ENCODE peak calls at places on chromosomes 12 and 14, in six cellular contexts. B is choroid plexus epithelial cell, R is epithelial cell of esophagus, C is SK-N-SH, H is AG09309, P is A549. T is an unnamed sample.

GRCh38 chr12:3204716-3205617 is 127.8 kb downstream of the TSPAN9 start:
- DNase-seq in C (peak; percentile 86), H (no peak), R (no peak), B (no peak), P (no peak), T (no peak)

GRCh38 chr12:54222609-54223008 is 33.8 kb upstream of the SMUG1 start:
- DNase-seq in P (no peak), H (peak; percentile 92), C (no peak), R (peak; percentile 75), B (peak; percentile 88), T (no peak)

GRCh38 chr14:65732112-65732511 is 319.6 kb downstream of the FUT8 start:
- DNase-seq in B (peak; percentile 11), P (no peak), C (no peak), R (no peak), H (no peak), T (no peak)

GRCh38 chr14:50855558-50855957 is 16.3 kb upstream of the ABHD12B start:
- DNase-seq in B (peak; percentile 62), C (no peak), P (peak; percentile 25), H (no peak), R (no peak), T (no peak)

GRCh38 chr12:31001581-31002360 is 71.9 kb upstream of the DDX11 start:
- DNase-seq in C (no peak), R (no peak), P (no peak), B (no peak), H (no peak), T (no peak)

GRCh38 chr12:1013618-1014489 is 22.8 kb downstream of the ERC1 start:
- DNase-seq in B (peak; percentile 91), C (no peak), R (peak; percentile 95), H (peak; percentile 32), P (peak; percentile 80), T (no peak)

GRCh38 chr12:19261773-19262172 is 132.2 kb downstream of the PLEKHA5 start:
- DNase-seq in H (no peak), B (no peak), P (no peak), C (no peak), R (no peak), T (no peak)

GRCh38 chr12:55736780-55737580 is 5.9 kb upstream of the GDF11 start:
- DNase-seq in C (peak; percentile 65), B (peak; percentile 84), P (peak; percentile 86), H (no peak), R (peak; percentile 84), T (peak; percentile 54)

GRCh38 chr14:53955671-53956426 is 776 bp downstream of the BMP4 start:
- DNase-seq in R (peak; percentile 27), P (peak; percentile 44), B (no peak), H (no peak), C (no peak), T (no peak)

GRCh38 chr12:64171715-64172114 is 50.4 kb downstream of the KICS2 start:
- DNase-seq in C (no peak), B (no peak), R (peak; percentile 72), H (no peak), P (no peak), T (no peak)

GRCh38 chr14:104239185-104239775 is 100.9 kb downstream of the KIF26A start:
- DNase-seq in B (no peak), R (no peak), P (no peak), H (no peak), C (no peak), T (no peak)

GRCh38 chr12:52175411-52176350 is 16.1 kb downstream of the KRT80 start:
- DNase-seq in B (peak; percentile 81), H (no peak), P (no peak), C (peak; percentile 68), R (peak; percentile 94), T (no peak)
- TF ChIP-seq CTCF in B (peak; percentile 63), H (no peak), P (no peak), C (no peak), R (peak; percentile 70), T (no peak)

GRCh38 chr12:129909051-129910020 is 5.5 kb upstream of the TMEM132D start:
- DNase-seq in H (no peak), B (no peak), C (no peak), P (no peak), R (no peak), T (no peak)

DNA sequence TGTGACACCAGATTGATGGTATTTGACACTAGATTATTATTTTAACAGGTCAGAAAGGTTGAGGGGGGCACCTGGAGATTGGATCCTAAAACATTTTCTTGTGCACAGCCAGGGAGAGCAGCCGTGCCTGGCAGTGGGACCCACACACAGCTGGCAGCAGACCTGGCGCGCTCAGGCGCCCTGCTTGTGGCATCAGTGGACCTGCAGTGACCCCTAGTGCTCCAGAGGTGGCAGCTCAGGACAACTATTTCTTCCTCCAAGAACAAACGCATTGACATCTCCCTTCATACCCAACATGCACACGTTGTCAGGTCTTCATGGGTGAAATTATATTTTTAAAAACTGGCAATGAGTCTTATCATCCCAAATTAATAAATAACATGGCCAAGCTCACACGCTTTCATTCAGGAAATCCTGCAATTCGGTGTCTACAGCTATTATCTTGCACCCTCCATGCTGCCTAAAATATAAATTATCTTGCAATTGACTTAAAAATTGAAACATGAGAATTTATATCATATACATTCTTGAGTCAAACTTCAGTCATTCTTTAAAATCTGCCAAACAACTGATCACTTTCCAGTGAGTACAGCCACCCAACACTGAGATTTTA is 7.7 kb upstream of the TMEM132D start:
- DNase-seq in B (peak; percentile 75), H (no peak), C (peak; percentile 80), R (peak; percentile 27), P (peak; percentile 59), T (no peak)
- TF ChIP-seq CTCF in B (peak; percentile 87), H (no peak), C (peak; percentile 29), R (peak; percentile 44), P (peak; percentile 55), T (no peak)

DNA sequence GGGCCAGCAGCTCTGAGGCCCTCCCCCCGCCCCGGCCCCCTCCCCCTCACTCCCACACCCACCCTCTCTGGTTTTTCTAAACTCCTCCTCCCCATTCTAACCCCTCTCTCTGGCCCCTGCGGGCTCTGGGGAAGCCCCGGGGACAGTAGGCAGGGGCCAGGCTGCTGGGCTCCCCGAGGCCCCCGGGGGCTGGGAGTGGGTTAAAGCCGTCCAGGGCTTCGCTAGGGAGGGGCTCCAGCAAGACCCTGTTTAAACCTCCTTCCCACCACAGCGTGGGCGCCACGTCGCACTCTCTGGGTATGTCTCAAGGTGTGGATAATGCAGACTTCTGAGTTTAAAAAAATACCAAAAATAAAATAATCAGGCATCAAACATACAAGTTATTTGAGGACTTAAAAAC is 51.4 kb downstream of the GALNT9 start:
- DNase-seq in H (no peak), B (no peak), R (no peak), P (no peak), C (no peak), T (no peak)
- TF ChIP-seq CTCF in H (no peak), B (no peak), R (no peak), P (no peak), C (no peak), T (no peak)

GRCh38 chr12:29427964-29428363 is 47.0 kb upstream of the ERGIC2 start:
- DNase-seq in B (peak; percentile 10), H (no peak), P (peak; percentile 9), C (peak; percentile 12), R (no peak), T (no peak)
- TF ChIP-seq CTCF in B (peak; percentile 18), H (peak; percentile 12), P (no peak), C (peak; percentile 17), R (peak; percentile 10), T (no peak)

GRCh38 chr14:103031956-103032355 is 25.4 kb downstream of the CDC42BPB start:
- DNase-seq in P (peak; percentile 54), R (peak; percentile 34), H (no peak), C (peak; percentile 64), B (no peak), T (no peak)
- TF ChIP-seq CTCF in P (peak; percentile 39), R (peak; percentile 27), H (peak; percentile 6), C (peak; percentile 23), B (no peak), T (no peak)

GRCh38 chr12:121209629-121210572 is at the start of gene P2RX4:
- DNase-seq in B (peak; percentile 71), R (peak; percentile 75), C (peak; percentile 97), P (peak; percentile 88), H (peak; percentile 11), T (peak; percentile 33)
- TF ChIP-seq CTCF in B (no peak), R (no peak), C (peak; percentile 46), P (peak; percentile 62), H (no peak), T (no peak)

DNA sequence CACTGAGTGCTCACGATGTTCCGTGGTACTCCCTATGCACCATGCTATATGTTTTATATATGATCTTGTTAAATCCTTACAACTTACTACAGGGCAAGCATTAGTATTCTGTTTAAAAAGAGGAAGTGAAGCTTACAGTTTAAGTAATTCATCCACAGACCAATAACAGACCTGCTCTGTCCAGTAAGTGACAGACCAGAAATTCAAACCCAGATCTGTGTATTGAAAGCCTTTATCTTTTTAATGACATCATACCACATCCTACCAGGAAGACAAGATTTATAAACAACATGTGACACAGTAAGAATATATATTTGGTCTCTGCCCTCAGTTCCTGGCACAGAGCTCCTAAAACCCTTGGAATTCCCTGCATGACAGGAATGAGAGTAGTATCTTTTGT is 206.5 kb downstream of the STXBP6 start:
- DNase-seq in H (no peak), B (no peak), C (no peak), P (no peak), R (no peak), T (no peak)
- TF ChIP-seq CTCF in H (no peak), B (no peak), C (no peak), P (no peak), R (no peak), T (no peak)

GRCh38 chr14:58832010-58832409 is 194.2 kb downstream of the DACT1 start:
- DNase-seq in H (no peak), R (peak; percentile 41), P (no peak), B (no peak), C (peak; percentile 75), T (no peak)
- TF ChIP-seq CTCF in H (no peak), R (no peak), P (no peak), B (no peak), C (no peak), T (no peak)

DNA sequence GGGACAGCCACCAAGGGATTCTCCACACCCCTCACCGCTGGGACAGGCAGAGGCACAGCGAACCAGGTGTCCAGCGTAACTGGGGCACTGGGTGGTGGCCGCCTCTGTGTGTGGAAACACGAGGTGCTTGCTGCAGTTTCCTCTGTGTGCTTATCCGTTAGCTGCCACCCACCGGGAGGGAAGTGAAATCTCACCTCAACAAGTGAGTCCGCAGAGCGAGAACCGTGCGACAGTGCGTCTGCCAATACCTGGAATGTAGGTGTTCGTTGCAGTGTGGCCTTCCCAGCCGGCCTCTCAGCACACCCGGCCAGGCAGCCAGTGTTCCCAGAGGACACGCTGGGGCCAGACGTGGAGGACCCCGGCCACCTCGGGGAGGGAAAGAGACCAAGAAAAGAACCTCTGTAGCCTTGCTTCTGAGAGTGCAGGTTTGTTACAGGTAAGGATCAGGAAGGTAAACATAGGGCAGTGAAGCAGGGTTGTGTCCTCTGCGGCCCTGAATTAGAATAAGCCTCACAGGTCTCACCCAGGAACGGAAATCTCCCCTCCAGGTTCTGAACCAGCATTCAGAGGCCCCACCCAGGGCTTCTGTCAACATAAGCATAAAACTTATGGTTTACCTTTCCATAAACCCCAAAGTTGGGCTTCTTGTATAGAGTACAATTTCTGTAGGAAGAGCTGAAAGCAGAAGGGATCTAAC is 1.5 kb downstream of the BCL2L14 start:
- DNase-seq in R (no peak), C (no peak), P (no peak), B (no peak), H (no peak), T (no peak)
- TF ChIP-seq CTCF in R (no peak), C (no peak), P (no peak), B (no peak), H (no peak), T (no peak)

GRCh38 chr14:75660238-75660629 is 442 bp downstream of the ERG28 start:
- DNase-seq in P (no peak), C (no peak), R (no peak), B (no peak), H (no peak), T (no peak)
- TF ChIP-seq CTCF in P (no peak), C (no peak), R (no peak), B (no peak), H (no peak), T (no peak)